ENCODE peak calls at places on chromosomes 6 and 20, in seven cellular contexts. P, N, B, H, W, M and X are unnamed samples.
A peak's percentile ranks its signal among the peaks of the same experiment; 100 is the strongest.

GRCh38 chr6:144248003-144248402 is 37.1 kb upstream of the UTRN start:
- DNase-seq in P (no peak), N (no peak), B (no peak), H (no peak), W (no peak), M (no peak), X (no peak)

GRCh38 chr20:37670426-37670825 is 23.4 kb upstream of the CTNNBL1 start:
- DNase-seq in P (no peak), N (no peak), B (peak; percentile 32), H (no peak), W (no peak), M (no peak), X (no peak)

GRCh38 chr6:146901940-146902816 is 302.0 kb upstream of the STXBP5 start:
- DNase-seq in P (peak; percentile 23), N (no peak), B (no peak), H (no peak), W (peak; percentile 15), M (no peak), X (peak; percentile 70)

GRCh38 chr20:37506166-37506725 is 14.8 kb upstream of the NNAT start:
- DNase-seq in P (no peak), N (no peak), B (no peak), H (no peak), W (no peak), M (no peak), X (no peak)

GRCh38 chr6:17394192-17394611 is 807 bp downstream of the CAP2 start:
- DNase-seq in P (peak; percentile 79), N (peak; percentile 48), B (peak; percentile 25), H (no peak), W (no peak), M (no peak), X (peak; percentile 17)

GRCh38 chr6:30543824-30544223 is 12.5 kb downstream of the GNL1 start:
- DNase-seq in P (no peak), N (no peak), B (no peak), H (no peak), W (no peak), M (no peak), X (no peak)

GRCh38 chr6:112037783-112038216 is 16.1 kb upstream of the CCN6 start:
- DNase-seq in P (peak; percentile 90), N (no peak), B (peak; percentile 34), H (no peak), W (peak; percentile 74), M (peak; percentile 80), X (no peak)

GRCh38 chr6:93568169-93568568 is 148.8 kb upstream of the EPHA7 start:
- DNase-seq in P (no peak), N (no peak), B (no peak), H (no peak), W (no peak), M (no peak), X (no peak)

GRCh38 chr6:163146036-163146435 is 268.5 kb upstream of the QKI start:
- DNase-seq in P (no peak), N (no peak), B (no peak), H (no peak), W (no peak), M (no peak), X (no peak)

GRCh38 chr6:137043710-137044365 is 927 bp downstream of the IL20RA start:
- DNase-seq in P (peak; percentile 28), N (peak; percentile 17), B (peak; percentile 64), H (no peak), W (no peak), M (peak; percentile 22), X (peak; percentile 38)

GRCh38 chr6:98875375-98875774 is 41.0 kb downstream of the POU3F2 start:
- DNase-seq in P (no peak), N (no peak), B (peak; percentile 76), H (no peak), W (no peak), M (no peak), X (no peak)

GRCh38 chr6:90463359-90463758 is 123.5 kb downstream of the MAP3K7 start:
- DNase-seq in P (no peak), N (no peak), B (no peak), H (no peak), W (no peak), M (no peak), X (no peak)

GRCh38 chr6:42120895-42121865 is 21.2 kb downstream of the C6orf132 start:
- DNase-seq in P (no peak), N (no peak), B (no peak), H (no peak), W (no peak), M (no peak), X (no peak)